ENCODE peak calls at places on chromosomes 3 and 15, in five cellular contexts. N, F, B, G and S are unnamed samples.
A peak's percentile ranks its signal among the peaks of the same experiment; 100 is the strongest.

GRCh38 chr3:72165337-72165736 is 380.4 kb upstream of the PROK2 start:
- DNase-seq in N (no peak), F (no peak), B (no peak), G (no peak), S (no peak)

GRCh38 chr3:167978486-167978885 is 117.2 kb downstream of the GOLIM4 start:
- DNase-seq in N (no peak), F (no peak), B (no peak), G (no peak), S (no peak)

GRCh38 chr15:98668566-98669308 is 20.4 kb downstream of the IGF1R start:
- DNase-seq in N (no peak), F (no peak), B (no peak), G (no peak), S (no peak)

GRCh38 chr3:21170964-21171363 is 580.0 kb downstream of the ZNF385D start:
- DNase-seq in N (no peak), F (peak; percentile 6), B (no peak), G (no peak), S (peak; percentile 4)

GRCh38 chr15:91853501-91853967 is at the start of gene SLCO3A1:
- DNase-seq in N (peak; percentile 66), F (peak; percentile 46), B (peak; percentile 89), G (peak; percentile 69), S (no peak)

GRCh38 chr15:59376735-59377134 is 4.1 kb upstream of the MYO1E start:
- DNase-seq in N (peak; percentile 35), F (no peak), B (no peak), G (no peak), S (no peak)

GRCh38 chr15:47741907-47742306 is 24.6 kb downstream of the SEMA6D start:
- DNase-seq in N (no peak), F (no peak), B (no peak), G (no peak), S (no peak)

GRCh38 chr3:41224120-41224806 is 25.0 kb downstream of the CTNNB1 start:
- DNase-seq in N (no peak), F (no peak), B (no peak), G (no peak), S (no peak)

GRCh38 chr3:41026394-41027177 is 172.7 kb upstream of the CTNNB1 start:
- DNase-seq in N (peak; percentile 21), F (peak; percentile 12), B (no peak), G (no peak), S (no peak)

GRCh38 chr15:52498700-52499099 is 30.0 kb downstream of the MYO5A start:
- DNase-seq in N (no peak), F (no peak), B (no peak), G (no peak), S (no peak)

GRCh38 chr3:51943451-51944391 is 1.6 kb downstream of the PARP3 start:
- DNase-seq in N (no peak), F (no peak), B (peak; percentile 67), G (peak; percentile 28), S (no peak)

GRCh38 chr3:46904303-46905190 is 27.0 kb downstream of the PTH1R start:
- DNase-seq in N (no peak), F (no peak), B (peak; percentile 59), G (no peak), S (no peak)

GRCh38 chr3:181558870-181559269 is 152.9 kb upstream of the SOX2 start:
- DNase-seq in N (no peak), F (no peak), B (no peak), G (no peak), S (no peak)

GRCh38 chr3:112377418-112378071 is 44.6 kb downstream of the CD200 start:
- DNase-seq in N (no peak), F (no peak), B (no peak), G (no peak), S (no peak)

GRCh38 chr15:28208583-28208982 is 109.5 kb upstream of the OCA2 start:
- DNase-seq in N (no peak), F (no peak), B (no peak), G (no peak), S (no peak)

GRCh38 chr3:69255928-69256327 is 130.0 kb downstream of the FRMD4B start:
- DNase-seq in N (no peak), F (no peak), B (no peak), G (no peak), S (no peak)

GRCh38 chr3:110743202-110743601 is 328.4 kb upstream of the NECTIN3 start:
- DNase-seq in N (no peak), F (no peak), B (no peak), G (no peak), S (no peak)

GRCh38 chr3:72953325-72953956 is 43.2 kb upstream of the PPP4R2 start:
- DNase-seq in N (no peak), F (no peak), B (no peak), G (no peak), S (no peak)

GRCh38 chr3:126270145-126270811 is 86.9 kb downstream of the KLF15 start:
- DNase-seq in N (peak; percentile 90), F (peak; percentile 59), B (no peak), G (peak; percentile 97), S (no peak)

GRCh38 chr3:123637131-123637530 is 52.3 kb upstream of the HACD2 start:
- DNase-seq in N (no peak), F (no peak), B (no peak), G (no peak), S (no peak)